ENCODE peak calls at places on chromosomes 16 and 17, in ten cellular contexts. One of them, this sample, is unnamed. For H3K4me1 and H4K20me1, the result is how much of the 10 kb centered on the place peaks cover.

GRCh38 chr17:79748296-79749099 is 17.8 kb downstream of the ENPP7 start:
- DNase-seq in PC-9: no peak
- DNase-seq in MM.1S: no peak
- DNase-seq in GM12878: no peak
- DNase-seq in fibroblast of lung: no peak
- DNase-seq in mammary epithelial cell: no peak
- DNase-seq in neural progenitor cell: peak
- DNase-seq in DND-41: no peak
- DNase-seq in IMR-90: no peak
- DNase-seq in hepatocyte: no peak
- DNase-seq in this sample: no peak

GRCh38 chr16:49510676-49511305 is 137.2 kb downstream of the C16orf78 start:
- DNase-seq in MM.1S: no peak
- DNase-seq in IMR-90: no peak
- DNase-seq in fibroblast of lung: no peak
- DNase-seq in PC-9: no peak
- DNase-seq in mammary epithelial cell: no peak
- DNase-seq in GM12878: no peak
- DNase-seq in DND-41: no peak
- DNase-seq in hepatocyte: no peak
- DNase-seq in neural progenitor cell: no peak
- DNase-seq in this sample: no peak

GRCh38 chr17:145671-146541 is 8.5 kb downstream of the SCGB1C2 start:
- DNase-seq in neural progenitor cell: no peak
- DNase-seq in MM.1S: no peak
- DNase-seq in mammary epithelial cell: no peak
- DNase-seq in GM12878: no peak
- DNase-seq in hepatocyte: no peak
- DNase-seq in PC-9: no peak
- DNase-seq in DND-41: no peak
- DNase-seq in IMR-90: no peak
- DNase-seq in fibroblast of lung: no peak
- DNase-seq in this sample: no peak

GRCh38 chr16:1105888-1106620 is 10.0 kb upstream of the C1QTNF8 start:
- DNase-seq in fibroblast of lung: peak
- DNase-seq in MM.1S: no peak
- DNase-seq in GM12878: no peak
- DNase-seq in PC-9: peak
- DNase-seq in DND-41: peak
- DNase-seq in mammary epithelial cell: peak
- DNase-seq in hepatocyte: peak
- DNase-seq in neural progenitor cell: peak
- DNase-seq in IMR-90: peak
- DNase-seq in this sample: peak

GRCh38 chr17:65359016-65359415 is 202.4 kb downstream of the AXIN2 start:
- DNase-seq in hepatocyte: no peak
- DNase-seq in MM.1S: no peak
- DNase-seq in GM12878: no peak
- DNase-seq in DND-41: no peak
- DNase-seq in IMR-90: peak
- DNase-seq in fibroblast of lung: peak
- DNase-seq in mammary epithelial cell: peak
- DNase-seq in PC-9: peak
- DNase-seq in neural progenitor cell: no peak
- DNase-seq in this sample: peak

GRCh38 chr16:55494994-55495421 is 13.9 kb upstream of the LPCAT2 start:
- DNase-seq in MM.1S: no peak
- DNase-seq in PC-9: no peak
- DNase-seq in neural progenitor cell: peak
- DNase-seq in hepatocyte: peak
- DNase-seq in fibroblast of lung: peak
- DNase-seq in IMR-90: peak
- DNase-seq in GM12878: no peak
- DNase-seq in DND-41: no peak
- DNase-seq in mammary epithelial cell: peak
- DNase-seq in this sample: peak

GRCh38 chr16:73196670-73197069 is 148.7 kb upstream of the ZFHX3 start:
- DNase-seq in fibroblast of lung: peak
- DNase-seq in PC-9: peak
- DNase-seq in mammary epithelial cell: peak
- DNase-seq in GM12878: peak
- DNase-seq in IMR-90: peak
- DNase-seq in DND-41: peak
- DNase-seq in neural progenitor cell: peak
- DNase-seq in hepatocyte: peak
- DNase-seq in MM.1S: peak
- DNase-seq in this sample: peak

GRCh38 chr17:45584092-45585036 is 93.8 kb upstream of the PLEKHM1 start:
- DNase-seq in MM.1S: peak
- DNase-seq in neural progenitor cell: peak
- DNase-seq in mammary epithelial cell: peak
- DNase-seq in IMR-90: peak
- DNase-seq in DND-41: peak
- DNase-seq in hepatocyte: peak
- DNase-seq in GM12878: no peak
- DNase-seq in PC-9: peak
- DNase-seq in fibroblast of lung: peak
- DNase-seq in this sample: peak

GRCh38 chr16:58586340-58587030 is 43.1 kb downstream of the CNOT1 start:
- DNase-seq in GM12878: no peak
- DNase-seq in PC-9: no peak
- DNase-seq in DND-41: no peak
- DNase-seq in IMR-90: no peak
- DNase-seq in hepatocyte: no peak
- DNase-seq in mammary epithelial cell: no peak
- DNase-seq in MM.1S: no peak
- DNase-seq in neural progenitor cell: no peak
- DNase-seq in fibroblast of lung: no peak
- DNase-seq in this sample: no peak

GRCh38 chr17:8151641-8152111 is 528 bp downstream of the PER1 start:
- DNase-seq in PC-9: no peak
- DNase-seq in hepatocyte: peak
- DNase-seq in MM.1S: no peak
- DNase-seq in IMR-90: peak
- DNase-seq in fibroblast of lung: peak
- DNase-seq in DND-41: peak
- DNase-seq in mammary epithelial cell: peak
- DNase-seq in GM12878: no peak
- DNase-seq in neural progenitor cell: peak
- DNase-seq in this sample: peak

GRCh38 chr17:79800325-79801155 is 3.7 kb upstream of the CBX8 start:
- DNase-seq in MM.1S: no peak
- DNase-seq in mammary epithelial cell: peak
- DNase-seq in IMR-90: peak
- DNase-seq in neural progenitor cell: peak
- DNase-seq in PC-9: peak
- DNase-seq in DND-41: peak
- DNase-seq in GM12878: no peak
- DNase-seq in fibroblast of lung: peak
- DNase-seq in hepatocyte: peak
- DNase-seq in this sample: peak

GRCh38 chr16:84976644-84977400 is 34.5 kb downstream of the ZDHHC7 start:
- DNase-seq in neural progenitor cell: no peak
- DNase-seq in MM.1S: no peak
- DNase-seq in hepatocyte: peak
- DNase-seq in PC-9: no peak
- DNase-seq in mammary epithelial cell: no peak
- DNase-seq in DND-41: no peak
- DNase-seq in fibroblast of lung: no peak
- DNase-seq in IMR-90: no peak
- DNase-seq in GM12878: no peak
- DNase-seq in this sample: no peak

GRCh38 chr16:21611546-21612384 is 12.4 kb downstream of the METTL9 start:
- DNase-seq in hepatocyte: no peak
- DNase-seq in GM12878: no peak
- DNase-seq in PC-9: peak
- DNase-seq in fibroblast of lung: no peak
- DNase-seq in neural progenitor cell: peak
- DNase-seq in IMR-90: no peak
- DNase-seq in mammary epithelial cell: no peak
- DNase-seq in MM.1S: no peak
- DNase-seq in DND-41: no peak
- DNase-seq in this sample: peak

GRCh38 chr16:8096211-8096610 is 494.1 kb downstream of the TMEM114 start:
- DNase-seq in hepatocyte: no peak
- DNase-seq in PC-9: no peak
- DNase-seq in neural progenitor cell: no peak
- DNase-seq in MM.1S: no peak
- DNase-seq in fibroblast of lung: no peak
- DNase-seq in IMR-90: no peak
- DNase-seq in mammary epithelial cell: no peak
- DNase-seq in GM12878: no peak
- DNase-seq in DND-41: no peak
- DNase-seq in this sample: no peak

GRCh38 chr16:49085689-49086088 is 195.9 kb downstream of the CBLN1 start:
- DNase-seq in hepatocyte: no peak
- DNase-seq in DND-41: no peak
- DNase-seq in mammary epithelial cell: no peak
- DNase-seq in neural progenitor cell: no peak
- DNase-seq in IMR-90: peak
- DNase-seq in MM.1S: no peak
- DNase-seq in PC-9: no peak
- DNase-seq in fibroblast of lung: peak
- DNase-seq in GM12878: no peak
- DNase-seq in this sample: peak

GRCh38 chr17:5986644-5987043 is 83.5 kb upstream of the WSCD1 start:
- DNase-seq in hepatocyte: no peak
- DNase-seq in fibroblast of lung: peak
- DNase-seq in DND-41: no peak
- DNase-seq in neural progenitor cell: no peak
- DNase-seq in MM.1S: peak
- DNase-seq in mammary epithelial cell: peak
- DNase-seq in GM12878: no peak
- DNase-seq in IMR-90: no peak
- DNase-seq in PC-9: no peak
- DNase-seq in this sample: peak

GRCh38 chr17:292531-293382 is 59.9 kb downstream of the RPH3AL start:
- DNase-seq in hepatocyte: no peak
- DNase-seq in IMR-90: no peak
- DNase-seq in DND-41: no peak
- DNase-seq in PC-9: no peak
- DNase-seq in GM12878: no peak
- DNase-seq in MM.1S: no peak
- DNase-seq in fibroblast of lung: no peak
- DNase-seq in mammary epithelial cell: no peak
- DNase-seq in neural progenitor cell: no peak
- DNase-seq in this sample: no peak

GRCh38 chr17:58525239-58525638 is 10.8 kb upstream of the MTMR4 start:
- DNase-seq in MM.1S: no peak
- DNase-seq in GM12878: no peak
- DNase-seq in DND-41: no peak
- DNase-seq in mammary epithelial cell: peak
- DNase-seq in PC-9: no peak
- DNase-seq in hepatocyte: peak
- DNase-seq in fibroblast of lung: peak
- DNase-seq in IMR-90: peak
- DNase-seq in neural progenitor cell: no peak
- DNase-seq in this sample: peak

GRCh38 chr16:87801679-87802300 is 36.0 kb upstream of the KLHDC4 start:
- DNase-seq in DND-41: no peak
- DNase-seq in hepatocyte: no peak
- DNase-seq in IMR-90: no peak
- DNase-seq in GM12878: no peak
- DNase-seq in PC-9: no peak
- DNase-seq in fibroblast of lung: no peak
- DNase-seq in MM.1S: no peak
- DNase-seq in mammary epithelial cell: no peak
- DNase-seq in neural progenitor cell: no peak
- DNase-seq in this sample: no peak
- H3K4me1 ChIP-seq in DND-41: under half
- H3K4me1 ChIP-seq in hepatocyte: under half
- H3K4me1 ChIP-seq in IMR-90: under half
- H3K4me1 ChIP-seq in GM12878: under half
- H3K4me1 ChIP-seq in PC-9: under half
- H3K4me1 ChIP-seq in fibroblast of lung: under half
- H3K4me1 ChIP-seq in MM.1S: under half
- H3K4me1 ChIP-seq in mammary epithelial cell: under half
- H3K4me1 ChIP-seq in neural progenitor cell: under half
- H3K4me1 ChIP-seq in this sample: under half

DNA sequence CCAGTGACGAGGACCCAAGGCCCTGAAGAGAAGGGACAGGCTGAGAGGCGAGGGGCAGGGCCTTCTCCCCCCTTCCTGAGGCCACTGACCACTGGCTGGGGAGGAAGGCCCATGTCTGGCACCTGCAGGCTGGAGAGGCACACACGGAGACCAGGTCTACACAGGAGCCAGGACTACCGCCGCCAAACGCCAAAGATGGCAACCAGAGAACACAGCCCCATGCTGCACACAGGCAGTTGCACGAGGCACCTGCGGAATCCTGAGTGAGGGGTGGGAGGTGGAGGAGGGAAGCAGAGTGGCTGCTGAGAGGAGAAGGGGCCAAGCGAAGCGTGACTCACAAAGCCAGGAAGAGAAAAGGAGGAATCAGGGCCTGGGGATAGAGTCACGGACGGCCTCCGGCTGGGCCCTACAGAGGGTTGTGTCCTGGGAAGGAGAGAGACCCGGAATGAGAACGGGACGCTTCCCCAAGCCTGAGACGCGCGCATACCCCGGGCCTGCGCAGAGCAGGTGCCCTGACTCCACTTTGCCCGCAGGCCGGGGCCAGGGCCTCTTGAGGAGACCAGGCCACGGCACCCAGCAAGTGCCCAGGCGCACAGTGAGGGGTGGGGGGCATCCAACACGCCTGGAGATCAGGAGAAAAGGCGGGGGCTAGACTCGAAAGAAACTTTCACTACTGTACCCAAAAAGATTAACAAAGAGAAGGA is 28.7 kb upstream of the C16orf95 start:
- DNase-seq in hepatocyte: no peak
- DNase-seq in GM12878: no peak
- DNase-seq in fibroblast of lung: no peak
- DNase-seq in IMR-90: no peak
- DNase-seq in neural progenitor cell: peak
- DNase-seq in DND-41: no peak
- DNase-seq in MM.1S: no peak
- DNase-seq in PC-9: no peak
- DNase-seq in mammary epithelial cell: no peak
- DNase-seq in this sample: no peak
- H3K4me2 ChIP-seq in hepatocyte: no peak
- H3K4me2 ChIP-seq in GM12878: no peak
- H3K4me2 ChIP-seq in fibroblast of lung: no peak
- H3K4me2 ChIP-seq in IMR-90: no peak
- H3K4me2 ChIP-seq in neural progenitor cell: peak
- H3K4me2 ChIP-seq in DND-41: peak
- H3K4me2 ChIP-seq in MM.1S: no peak
- H3K4me2 ChIP-seq in PC-9: no peak
- H3K4me2 ChIP-seq in mammary epithelial cell: no peak
- H3K4me2 ChIP-seq in this sample: peak

GRCh38 chr17:66406701-66407644 is 104.6 kb downstream of the PRKCA start:
- DNase-seq in neural progenitor cell: no peak
- DNase-seq in GM12878: no peak
- DNase-seq in IMR-90: no peak
- DNase-seq in mammary epithelial cell: no peak
- DNase-seq in fibroblast of lung: no peak
- DNase-seq in MM.1S: no peak
- DNase-seq in PC-9: no peak
- DNase-seq in DND-41: peak
- DNase-seq in hepatocyte: no peak
- DNase-seq in this sample: no peak
- H4K20me1 ChIP-seq in neural progenitor cell: under half
- H4K20me1 ChIP-seq in GM12878: under half
- H4K20me1 ChIP-seq in IMR-90: under half
- H4K20me1 ChIP-seq in mammary epithelial cell: under half
- H4K20me1 ChIP-seq in fibroblast of lung: under half
- H4K20me1 ChIP-seq in MM.1S: under half
- H4K20me1 ChIP-seq in PC-9: under half
- H4K20me1 ChIP-seq in DND-41: under half
- H4K20me1 ChIP-seq in hepatocyte: under half
- H4K20me1 ChIP-seq in this sample: half or more

GRCh38 chr16:11052080-11052808 is 107.9 kb downstream of the CLEC16A start:
- DNase-seq in mammary epithelial cell: no peak
- DNase-seq in GM12878: peak
- DNase-seq in hepatocyte: no peak
- DNase-seq in DND-41: peak
- DNase-seq in fibroblast of lung: no peak
- DNase-seq in IMR-90: no peak
- DNase-seq in PC-9: no peak
- DNase-seq in MM.1S: no peak
- DNase-seq in neural progenitor cell: no peak
- DNase-seq in this sample: no peak
- H3K4me1 ChIP-seq in mammary epithelial cell: under half
- H3K4me1 ChIP-seq in GM12878: under half
- H3K4me1 ChIP-seq in hepatocyte: under half
- H3K4me1 ChIP-seq in DND-41: half or more
- H3K4me1 ChIP-seq in fibroblast of lung: under half
- H3K4me1 ChIP-seq in IMR-90: under half
- H3K4me1 ChIP-seq in PC-9: under half
- H3K4me1 ChIP-seq in MM.1S: under half
- H3K4me1 ChIP-seq in neural progenitor cell: under half
- H3K4me1 ChIP-seq in this sample: under half